ENCODE peak calls at places on chromosome 15, in seven cellular contexts. E is ascending aorta; G is D721Med; H is GM04503; Z is activated naive CD4-positive, alpha-beta T cell treated with anti-CD3 and anti-CD28 coated beads, Interleukin-2, amount 50 U/mL, for 16 hours; U is DND-41; C is A549. P is an unnamed sample.

GRCh38 chr15:76058714-76059319 is 968 bp upstream of the TMEM266 start:
- DNase-seq in E (no peak), U (no peak), H (no peak), G (no peak), Z (peak), C (peak), P (peak)

GRCh38 chr15:54064412-54064811 is 86.2 kb downstream of the UNC13C start:
- DNase-seq in H (no peak), C (no peak), G (no peak), U (no peak), E (no peak), Z (no peak), P (no peak)

GRCh38 chr15:88729581-88729980 is 73.7 kb upstream of the ACAN start:
- DNase-seq in H (no peak), C (no peak), G (no peak), Z (no peak), U (no peak), E (no peak), P (no peak)

GRCh38 chr15:57758556-57758955 is 52.0 kb downstream of the POLR2M start:
- DNase-seq in H (no peak), Z (no peak), G (no peak), C (no peak), E (no peak), U (no peak), P (no peak)

GRCh38 chr15:67035886-67036285 is 29.5 kb upstream of the SMAD3 start:
- DNase-seq in G (no peak), U (no peak), E (no peak), C (no peak), Z (no peak), H (no peak), P (no peak)

GRCh38 chr15:95247068-95247984 is 1016.0 kb downstream of the MCTP2 start:
- DNase-seq in C (peak), Z (no peak), H (peak), G (no peak), U (no peak), E (no peak), P (no peak)

GRCh38 chr15:31464216-31465082 is 137.8 kb downstream of the KLF13 start:
- DNase-seq in H (no peak), C (no peak), Z (no peak), G (no peak), E (no peak), U (no peak), P (peak)

GRCh38 chr15:59522988-59523461 is 85.0 kb downstream of the FAM81A start:
- DNase-seq in C (no peak), E (no peak), Z (no peak), G (no peak), H (no peak), U (peak), P (no peak)

GRCh38 chr15:68431792-68432401 is at the start of gene ITGA11:
- DNase-seq in Z (no peak), C (peak), H (no peak), G (no peak), U (no peak), E (no peak), P (no peak)

GRCh38 chr15:68536331-68537095 is 42.3 kb upstream of the CORO2B start:
- DNase-seq in Z (no peak), G (no peak), C (no peak), H (peak), U (no peak), E (no peak), P (no peak)

GRCh38 chr15:84891339-84891738 is 6.9 kb downstream of the SLC28A1 start:
- DNase-seq in Z (no peak), H (no peak), C (no peak), E (no peak), U (no peak), G (no peak), P (no peak)

GRCh38 chr15:40282144-40282869 is 557 bp downstream of the ANKRD63 start:
- DNase-seq in G (peak), C (peak), H (no peak), Z (peak), E (no peak), U (no peak), P (peak)

GRCh38 chr15:85625856-85626255 is 168.9 kb downstream of the KLHL25 start:
- DNase-seq in E (no peak), U (no peak), G (no peak), Z (no peak), H (no peak), C (no peak), P (no peak)

GRCh38 chr15:93288718-93289117 is 199.7 kb upstream of the RGMA start:
- DNase-seq in G (no peak), U (peak), C (no peak), H (no peak), Z (no peak), E (no peak), P (no peak)

GRCh38 chr15:72341361-72341760 is 21.4 kb upstream of the CELF6 start:
- DNase-seq in U (no peak), E (no peak), Z (no peak), G (no peak), C (peak), H (no peak), P (no peak)

GRCh38 chr15:63887630-63888029 is 53.9 kb upstream of the HERC1 start:
- DNase-seq in U (no peak), Z (no peak), G (no peak), H (no peak), E (no peak), C (no peak), P (no peak)

GRCh38 chr15:101028321-101028720 is 109.2 kb downstream of the LRRK1 start:
- DNase-seq in E (no peak), C (no peak), H (no peak), U (no peak), Z (no peak), G (no peak), P (no peak)

GRCh38 chr15:98876461-98877369 is 130.9 kb downstream of the PGPEP1L start:
- DNase-seq in G (no peak), H (no peak), E (no peak), C (no peak), Z (no peak), U (no peak), P (no peak)

GRCh38 chr15:70252056-70252935 is 154.6 kb upstream of the TLE3 start:
- DNase-seq in E (no peak), G (no peak), C (no peak), Z (no peak), H (no peak), U (peak), P (peak)

GRCh38 chr15:98686983-98687382 is 38.6 kb downstream of the IGF1R start:
- DNase-seq in Z (no peak), G (no peak), C (no peak), E (no peak), U (no peak), H (no peak), P (no peak)

GRCh38 chr15:67564590-67565345 is 22.3 kb downstream of the MAP2K5 start:
- DNase-seq in C (no peak), Z (no peak), H (no peak), G (no peak), E (no peak), U (no peak), P (no peak)

GRCh38 chr15:68401496-68402431 is 30.2 kb downstream of the ITGA11 start:
- DNase-seq in Z (no peak), H (no peak), U (no peak), E (no peak), C (no peak), G (no peak), P (peak)

GRCh38 chr15:95663156-95663831 is 667.2 kb upstream of the NR2F2 start:
- DNase-seq in G (no peak), C (no peak), Z (no peak), E (no peak), H (no peak), U (no peak), P (no peak)

GRCh38 chr15:38490231-38490630 is 36.3 kb downstream of the FAM98B start:
- DNase-seq in Z (no peak), E (no peak), C (no peak), U (no peak), H (peak), G (no peak), P (no peak)

GRCh38 chr15:66126057-66126855 is 127.3 kb downstream of the MEGF11 start:
- DNase-seq in G (peak), U (no peak), C (no peak), E (no peak), H (no peak), Z (no peak), P (no peak)

GRCh38 chr15:59812185-59812870 is 123.2 kb upstream of the BNIP2 start:
- DNase-seq in Z (no peak), U (no peak), G (no peak), E (no peak), H (no peak), C (no peak), P (no peak)

GRCh38 chr15:79071901-79072300 is 18.7 kb downstream of the RASGRF1 start:
- DNase-seq in U (no peak), E (no peak), H (peak), Z (no peak), C (no peak), G (no peak), P (no peak)

GRCh38 chr15:39549912-39550311 is 31.0 kb upstream of the THBS1 start:
- DNase-seq in G (no peak), H (no peak), Z (no peak), U (no peak), C (no peak), E (no peak), P (no peak)

GRCh38 chr15:57217716-57218598 is 158.3 kb upstream of the CGNL1 start:
- DNase-seq in Z (no peak), U (peak), E (no peak), G (no peak), C (no peak), H (no peak), P (no peak)

GRCh38 chr15:69454953-69455352 is 2.3 kb downstream of the RPLP1 start:
- DNase-seq in E (no peak), Z (no peak), G (no peak), C (no peak), H (no peak), U (no peak), P (no peak)

GRCh38 chr15:57118013-57118799 is 199.8 kb downstream of the TCF12 start:
- DNase-seq in C (peak), Z (no peak), G (no peak), E (no peak), H (no peak), U (no peak), P (no peak)

GRCh38 chr15:67110400-67110799 is 45.0 kb downstream of the SMAD3 start:
- DNase-seq in Z (no peak), C (peak), G (no peak), H (no peak), U (no peak), E (no peak), P (no peak)

GRCh38 chr15:69954726-69955125 is 143.0 kb downstream of the TLE3 start:
- DNase-seq in Z (no peak), U (no peak), H (no peak), C (no peak), G (no peak), E (no peak), P (no peak)

GRCh38 chr15:80072285-80072684 is 12.8 kb downstream of the ZFAND6 start:
- DNase-seq in Z (no peak), U (peak), G (no peak), E (no peak), C (peak), H (peak), P (no peak)

GRCh38 chr15:56245871-56246814 is 2.5 kb upstream of the RFX7 start:
- DNase-seq in C (peak), Z (peak), H (no peak), U (peak), E (peak), G (peak), P (peak)

GRCh38 chr15:59158701-59159034 is 48.0 kb upstream of the LDHAL6B start:
- DNase-seq in Z (no peak), C (no peak), H (no peak), E (no peak), U (no peak), G (no peak), P (no peak)

GRCh38 chr15:74913041-74913440 is 6.4 kb upstream of the FAM219B start:
- DNase-seq in E (no peak), U (no peak), C (no peak), G (no peak), H (no peak), Z (no peak), P (peak)

P was measured in activated effector memory CD4-positive, alpha-beta T cell treated with anti-CD3 and anti-CD28 coated beads, Interleukin-2, amount 50 U/mL, for 16 hours.